ENCODE peak calls at places on chromosome 6, in four cellular contexts. R, L, A and D are unnamed samples. For H3K27me3, the result is how much of the 10 kb centered on the place peaks cover.

GRCh38 chr6:2999005-2999620 is 581 bp upstream of the NQO2 start:
- DNase-seq in A (peak), L (no peak), R (peak), D (no peak)

GRCh38 chr6:32179746-32180405 is 1.7 kb downstream of the RNF5 start:
- DNase-seq in L (no peak), R (no peak), A (no peak), D (no peak)

GRCh38 chr6:168081858-168082546 is 3.0 kb upstream of the FRMD1 start:
- DNase-seq in R (no peak), L (no peak), A (no peak), D (no peak)

GRCh38 chr6:118683881-118684872 is 32.8 kb upstream of the CEP85L start:
- DNase-seq in A (no peak), R (peak), L (no peak), D (no peak)

GRCh38 chr6:15160812-15161211 is 85.1 kb upstream of the JARID2 start:
- DNase-seq in R (no peak), A (no peak), L (no peak), D (no peak)

GRCh38 chr6:100726741-100727140 is 154.4 kb downstream of the ASCC3 start:
- DNase-seq in R (no peak), A (no peak), L (no peak), D (no peak)

GRCh38 chr6:5529015-5529414 is 267.7 kb downstream of the FARS2 start:
- DNase-seq in L (no peak), R (no peak), A (no peak), D (no peak)

GRCh38 chr6:113971786-113972185 is 838 bp upstream of the HDAC2 start:
- DNase-seq in R (peak), L (no peak), A (peak), D (no peak)

GRCh38 chr6:41731561-41732086 is 3.8 kb downstream of the TFEB start:
- DNase-seq in L (no peak), R (no peak), A (no peak), D (no peak)

GRCh38 chr6:168017629-168018028 is 20.2 kb downstream of the KIF25 start:
- DNase-seq in L (no peak), R (no peak), A (no peak), D (no peak)

GRCh38 chr6:52820198-52820597 is 16.6 kb upstream of the GSTA1 start:
- DNase-seq in L (no peak), R (peak), A (no peak), D (no peak)

GRCh38 chr6:89411269-89412070 is 603 bp downstream of the RRAGD start:
- DNase-seq in A (peak), L (no peak), R (peak), D (peak)

GRCh38 chr6:89596056-89596455 is 42.5 kb downstream of the LYRM2 start:
- DNase-seq in L (no peak), A (no peak), R (no peak), D (no peak)

GRCh38 chr6:165090206-165090605 is 219.2 kb downstream of the C6orf118 start:
- DNase-seq in A (no peak), L (no peak), R (no peak), D (no peak)

GRCh38 chr6:17972074-17972966 is 15.1 kb downstream of the KIF13A start:
- DNase-seq in R (no peak), L (no peak), A (no peak), D (peak)
- H3K4me3 ChIP-seq in R (no peak), L (no peak), A (no peak), D (no peak)

DNA sequence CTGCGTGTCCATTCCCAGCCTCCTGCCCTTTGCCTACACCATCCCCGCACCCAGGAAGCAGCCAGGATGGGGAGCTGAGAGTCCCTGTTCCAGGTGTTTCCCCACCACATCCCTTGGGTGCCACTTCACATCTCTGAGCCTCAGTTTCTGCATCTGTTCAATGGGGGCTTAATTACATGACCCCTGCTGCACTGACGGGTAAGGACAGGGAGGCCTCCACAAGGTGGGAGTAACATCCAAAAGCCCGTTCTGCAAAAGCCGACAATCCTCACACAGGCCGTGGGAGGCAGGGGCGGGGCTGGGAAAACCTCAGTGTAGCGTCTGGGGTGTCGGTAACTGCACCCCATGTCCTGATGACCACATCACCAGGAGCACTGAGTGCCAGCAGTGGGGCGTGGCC is 41.3 kb downstream of the GRM4 start:
- DNase-seq in L (no peak), A (no peak), R (no peak), D (no peak)
- H3K27me3 ChIP-seq in L (under half), A (under half), R (under half), D (under half)

GRCh38 chr6:38141045-38141444 is 321.5 kb downstream of the ZFAND3 start:
- DNase-seq in R (no peak), A (no peak), L (no peak), D (no peak)

GRCh38 chr6:38144365-38144764 is 324.8 kb downstream of the ZFAND3 start:
- DNase-seq in L (no peak), R (no peak), A (no peak), D (no peak)

GRCh38 chr6:38141716-38142115 is 322.2 kb downstream of the ZFAND3 start:
- DNase-seq in R (no peak), A (no peak), L (no peak), D (no peak)

GRCh38 chr6:38143191-38144154 is 323.9 kb downstream of the ZFAND3 start:
- DNase-seq in A (no peak), R (no peak), L (no peak), D (no peak)

DNA sequence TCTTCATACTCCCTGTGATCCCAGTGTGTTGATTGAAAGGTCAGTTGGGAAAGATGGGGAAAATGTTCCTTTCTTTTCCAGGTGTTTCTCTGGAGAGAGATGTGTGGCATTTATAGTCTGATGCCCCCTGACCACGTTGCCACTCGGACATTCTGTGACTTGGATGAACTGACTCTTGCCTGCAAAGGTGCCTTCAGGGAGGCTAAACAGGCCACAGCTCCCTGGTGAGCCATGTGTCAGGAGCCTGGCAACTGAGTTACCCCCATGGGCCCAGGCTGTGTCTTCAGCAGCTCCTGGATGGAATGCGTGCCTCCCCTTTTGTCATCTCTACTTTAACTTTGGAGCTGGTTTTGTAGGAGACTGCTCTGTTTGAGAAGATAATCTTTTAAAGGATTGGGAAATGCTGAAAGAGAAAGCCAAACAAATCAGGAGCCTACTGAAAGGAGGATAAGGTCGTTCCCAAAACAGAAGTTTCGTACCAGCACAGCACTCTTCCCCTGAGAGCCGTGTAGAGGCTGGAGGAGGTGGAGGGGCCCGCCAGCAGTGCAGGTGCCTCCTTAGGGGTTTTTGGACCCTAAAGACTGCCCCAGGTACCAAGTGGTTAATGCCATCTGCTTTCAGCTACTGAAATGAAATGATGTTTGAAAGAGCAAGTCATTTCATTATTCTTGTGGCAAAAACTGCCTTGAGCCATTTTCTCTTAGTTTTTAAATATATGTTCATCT is 322.8 kb downstream of the ZFAND3 start:
- DNase-seq in A (no peak), L (no peak), R (no peak), D (no peak)
- H3K4me3 ChIP-seq in A (no peak), L (no peak), R (no peak), D (no peak)

DNA sequence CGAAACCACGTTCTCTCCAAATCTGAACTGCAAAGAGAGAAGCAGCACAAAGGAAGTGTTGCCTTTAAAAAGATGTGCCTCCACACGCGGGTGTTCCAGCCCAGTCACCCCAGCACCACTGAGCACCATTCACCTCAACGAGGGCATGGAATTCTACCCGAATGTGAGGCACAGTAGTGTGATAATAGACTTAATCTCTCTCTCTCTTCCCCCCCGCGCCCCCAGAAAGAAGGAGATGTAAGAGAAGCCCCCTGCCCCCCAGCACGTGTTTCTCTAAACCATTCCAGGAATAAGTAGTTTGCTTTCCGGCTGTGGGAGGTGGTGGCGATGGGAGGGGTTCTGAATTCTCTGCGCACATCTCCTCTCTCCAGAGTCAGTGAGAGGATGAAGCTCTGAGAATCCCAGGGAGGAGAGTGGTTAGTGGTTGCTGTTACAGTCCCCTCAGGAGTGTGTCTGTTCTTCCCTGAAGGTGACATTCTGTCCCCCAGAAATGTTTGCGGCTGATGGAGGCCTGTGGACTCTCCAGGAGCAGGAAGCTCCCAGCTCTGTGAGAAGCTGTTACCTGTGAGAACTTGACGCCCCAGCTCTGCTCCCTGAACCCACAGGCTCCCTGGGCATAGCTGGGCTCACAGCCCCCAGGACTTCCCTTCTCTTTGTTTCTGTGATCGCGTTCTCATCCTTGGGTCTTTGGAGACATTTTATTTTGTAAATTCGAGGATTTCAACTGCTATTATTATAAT is 23.5 kb upstream of the IRF4 start:
- DNase-seq in R (no peak), A (no peak), L (no peak), D (no peak)
- H3K27me3 ChIP-seq in R (under half), A (under half), L (under half), D (under half)

DNA sequence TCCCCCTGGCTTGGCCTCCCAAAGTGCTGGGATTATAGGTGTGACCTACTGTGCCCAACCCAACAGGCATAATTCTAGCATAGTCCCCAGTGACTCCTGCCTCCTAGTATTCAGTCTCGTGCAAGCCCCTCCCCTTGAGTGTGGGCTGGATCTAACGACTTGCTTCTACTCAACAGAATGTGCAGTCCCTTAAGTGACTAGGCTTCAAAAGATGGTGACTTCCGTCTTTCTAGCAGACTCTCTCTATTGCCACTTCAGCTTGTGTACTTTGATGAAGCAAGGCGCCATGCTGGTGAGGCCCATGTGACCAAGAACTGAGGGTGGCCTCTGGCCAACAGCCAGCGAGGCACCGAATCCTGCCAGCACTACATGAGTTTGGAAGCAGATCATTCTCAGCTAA is 109.6 kb upstream of the TRAF3IP2 start:
- DNase-seq in A (no peak), R (no peak), L (no peak), D (no peak)
- H3K4me3 ChIP-seq in A (no peak), R (no peak), L (no peak), D (no peak)